ENCODE peak calls at places on chromosomes 16 and 17, in ten cellular contexts. One of them, this sample, is unnamed.
A peak's percentile ranks its signal among the peaks of the same experiment; 100 is the strongest.

GRCh38 chr17:9419932-9420453 is 155.6 kb downstream of the STX8 start:
- DNase-seq in endothelial cell of umbilical vein: no peak
- DNase-seq in effector memory CD4-positive, alpha-beta T cell: no peak
- DNase-seq in body of pancreas: no peak
- DNase-seq in tibial nerve: no peak
- DNase-seq in mammary epithelial cell: no peak
- DNase-seq in MM.1S: no peak
- DNase-seq in NT2/D1: no peak
- DNase-seq in heart right ventricle: no peak
- DNase-seq in cardiac muscle cell: no peak
- DNase-seq in this sample: no peak

GRCh38 chr17:9700754-9701476 is 55.6 kb downstream of the USP43 start:
- DNase-seq in body of pancreas: no peak
- DNase-seq in NT2/D1: no peak
- DNase-seq in cardiac muscle cell: no peak
- DNase-seq in tibial nerve: no peak
- DNase-seq in mammary epithelial cell: no peak
- DNase-seq in effector memory CD4-positive, alpha-beta T cell: no peak
- DNase-seq in heart right ventricle: no peak
- DNase-seq in endothelial cell of umbilical vein: no peak
- DNase-seq in MM.1S: no peak
- DNase-seq in this sample: no peak

GRCh38 chr17:40873255-40873654 is 6.2 kb upstream of the KRT12 start:
- DNase-seq in MM.1S: no peak
- DNase-seq in cardiac muscle cell: no peak
- DNase-seq in endothelial cell of umbilical vein: no peak
- DNase-seq in effector memory CD4-positive, alpha-beta T cell: no peak
- DNase-seq in heart right ventricle: no peak
- DNase-seq in body of pancreas: no peak
- DNase-seq in tibial nerve: no peak
- DNase-seq in NT2/D1: no peak
- DNase-seq in mammary epithelial cell: no peak
- DNase-seq in this sample: no peak

GRCh38 chr16:19749571-19750080 is 31.6 kb downstream of the IQCK start:
- DNase-seq in heart right ventricle: no peak
- DNase-seq in effector memory CD4-positive, alpha-beta T cell: no peak
- DNase-seq in cardiac muscle cell: no peak
- DNase-seq in mammary epithelial cell: no peak
- DNase-seq in endothelial cell of umbilical vein: peak; percentile 26
- DNase-seq in body of pancreas: no peak
- DNase-seq in NT2/D1: no peak
- DNase-seq in MM.1S: no peak
- DNase-seq in tibial nerve: no peak
- DNase-seq in this sample: no peak

GRCh38 chr17:50841949-50842354 is 6.6 kb downstream of the WFIKKN2 start:
- DNase-seq in effector memory CD4-positive, alpha-beta T cell: no peak
- DNase-seq in cardiac muscle cell: peak; percentile 78
- DNase-seq in tibial nerve: peak; percentile 81
- DNase-seq in endothelial cell of umbilical vein: peak; percentile 58
- DNase-seq in NT2/D1: peak; percentile 54
- DNase-seq in heart right ventricle: peak; percentile 71
- DNase-seq in body of pancreas: peak; percentile 76
- DNase-seq in MM.1S: peak; percentile 58
- DNase-seq in mammary epithelial cell: peak; percentile 51
- DNase-seq in this sample: peak; percentile 78

GRCh38 chr17:44304651-44305050 is 3.8 kb upstream of the RUNDC3A start:
- DNase-seq in MM.1S: no peak
- DNase-seq in heart right ventricle: no peak
- DNase-seq in endothelial cell of umbilical vein: no peak
- DNase-seq in effector memory CD4-positive, alpha-beta T cell: no peak
- DNase-seq in mammary epithelial cell: no peak
- DNase-seq in body of pancreas: no peak
- DNase-seq in NT2/D1: no peak
- DNase-seq in tibial nerve: no peak
- DNase-seq in cardiac muscle cell: no peak
- DNase-seq in this sample: no peak

GRCh38 chr16:11047939-11048500 is 103.7 kb downstream of the CLEC16A start:
- DNase-seq in effector memory CD4-positive, alpha-beta T cell: no peak
- DNase-seq in cardiac muscle cell: no peak
- DNase-seq in body of pancreas: no peak
- DNase-seq in heart right ventricle: no peak
- DNase-seq in tibial nerve: no peak
- DNase-seq in NT2/D1: no peak
- DNase-seq in MM.1S: no peak
- DNase-seq in endothelial cell of umbilical vein: no peak
- DNase-seq in mammary epithelial cell: no peak
- DNase-seq in this sample: no peak

GRCh38 chr17:49132699-49133364 is at the start of gene B4GALNT2:
- DNase-seq in heart right ventricle: no peak
- DNase-seq in tibial nerve: no peak
- DNase-seq in mammary epithelial cell: peak; percentile 17
- DNase-seq in body of pancreas: peak; percentile 38
- DNase-seq in cardiac muscle cell: no peak
- DNase-seq in endothelial cell of umbilical vein: no peak
- DNase-seq in NT2/D1: no peak
- DNase-seq in MM.1S: no peak
- DNase-seq in effector memory CD4-positive, alpha-beta T cell: no peak
- DNase-seq in this sample: peak; percentile 57

GRCh38 chr16:4915226-4915761 is 21.7 kb downstream of the PPL start:
- DNase-seq in cardiac muscle cell: peak; percentile 49
- DNase-seq in body of pancreas: no peak
- DNase-seq in NT2/D1: no peak
- DNase-seq in mammary epithelial cell: peak; percentile 92
- DNase-seq in tibial nerve: no peak
- DNase-seq in heart right ventricle: no peak
- DNase-seq in endothelial cell of umbilical vein: no peak
- DNase-seq in effector memory CD4-positive, alpha-beta T cell: no peak
- DNase-seq in MM.1S: no peak
- DNase-seq in this sample: no peak

GRCh38 chr17:43015579-43015978 is 6.6 kb downstream of the VAT1 start:
- DNase-seq in heart right ventricle: peak; percentile 83
- DNase-seq in mammary epithelial cell: no peak
- DNase-seq in body of pancreas: peak; percentile 27
- DNase-seq in endothelial cell of umbilical vein: peak; percentile 44
- DNase-seq in effector memory CD4-positive, alpha-beta T cell: no peak
- DNase-seq in cardiac muscle cell: no peak
- DNase-seq in NT2/D1: no peak
- DNase-seq in tibial nerve: no peak
- DNase-seq in MM.1S: no peak
- DNase-seq in this sample: no peak

GRCh38 chr17:82830249-82830661 is 9.6 kb downstream of the ZNF750 start:
- DNase-seq in tibial nerve: no peak
- DNase-seq in body of pancreas: peak; percentile 34
- DNase-seq in NT2/D1: no peak
- DNase-seq in MM.1S: no peak
- DNase-seq in effector memory CD4-positive, alpha-beta T cell: no peak
- DNase-seq in endothelial cell of umbilical vein: no peak
- DNase-seq in mammary epithelial cell: no peak
- DNase-seq in heart right ventricle: peak; percentile 81
- DNase-seq in cardiac muscle cell: peak; percentile 79
- DNase-seq in this sample: no peak

GRCh38 chr17:50764860-50765259 is 2.5 kb downstream of the ANKRD40CL start:
- DNase-seq in cardiac muscle cell: no peak
- DNase-seq in body of pancreas: no peak
- DNase-seq in MM.1S: no peak
- DNase-seq in tibial nerve: no peak
- DNase-seq in effector memory CD4-positive, alpha-beta T cell: no peak
- DNase-seq in NT2/D1: no peak
- DNase-seq in mammary epithelial cell: no peak
- DNase-seq in endothelial cell of umbilical vein: no peak
- DNase-seq in heart right ventricle: no peak
- DNase-seq in this sample: no peak

GRCh38 chr17:38510424-38511125 is 82.3 kb downstream of the ARHGAP23 start:
- DNase-seq in heart right ventricle: no peak
- DNase-seq in cardiac muscle cell: peak; percentile 50
- DNase-seq in MM.1S: no peak
- DNase-seq in mammary epithelial cell: no peak
- DNase-seq in effector memory CD4-positive, alpha-beta T cell: no peak
- DNase-seq in body of pancreas: no peak
- DNase-seq in endothelial cell of umbilical vein: no peak
- DNase-seq in NT2/D1: no peak
- DNase-seq in tibial nerve: no peak
- DNase-seq in this sample: no peak

GRCh38 chr17:4504188-4504587 is 5.5 kb downstream of the SPNS2 start:
- DNase-seq in tibial nerve: no peak
- DNase-seq in cardiac muscle cell: no peak
- DNase-seq in NT2/D1: no peak
- DNase-seq in mammary epithelial cell: no peak
- DNase-seq in endothelial cell of umbilical vein: no peak
- DNase-seq in effector memory CD4-positive, alpha-beta T cell: no peak
- DNase-seq in heart right ventricle: no peak
- DNase-seq in MM.1S: peak; percentile 41
- DNase-seq in body of pancreas: no peak
- DNase-seq in this sample: no peak

GRCh38 chr17:21287703-21288449 is 3.4 kb downstream of the MAP2K3 start:
- DNase-seq in body of pancreas: peak; percentile 99
- DNase-seq in mammary epithelial cell: peak; percentile 98
- DNase-seq in NT2/D1: no peak
- DNase-seq in MM.1S: peak; percentile 96
- DNase-seq in endothelial cell of umbilical vein: peak; percentile 97
- DNase-seq in heart right ventricle: peak; percentile 96
- DNase-seq in cardiac muscle cell: peak; percentile 97
- DNase-seq in tibial nerve: peak; percentile 88
- DNase-seq in effector memory CD4-positive, alpha-beta T cell: peak; percentile 97
- DNase-seq in this sample: peak; percentile 97

GRCh38 chr16:4772351-4772750 is 5.4 kb upstream of the ZNF500 start:
- DNase-seq in effector memory CD4-positive, alpha-beta T cell: no peak
- DNase-seq in cardiac muscle cell: no peak
- DNase-seq in NT2/D1: no peak
- DNase-seq in body of pancreas: no peak
- DNase-seq in heart right ventricle: no peak
- DNase-seq in MM.1S: no peak
- DNase-seq in endothelial cell of umbilical vein: no peak
- DNase-seq in mammary epithelial cell: no peak
- DNase-seq in tibial nerve: no peak
- DNase-seq in this sample: no peak

DNA sequence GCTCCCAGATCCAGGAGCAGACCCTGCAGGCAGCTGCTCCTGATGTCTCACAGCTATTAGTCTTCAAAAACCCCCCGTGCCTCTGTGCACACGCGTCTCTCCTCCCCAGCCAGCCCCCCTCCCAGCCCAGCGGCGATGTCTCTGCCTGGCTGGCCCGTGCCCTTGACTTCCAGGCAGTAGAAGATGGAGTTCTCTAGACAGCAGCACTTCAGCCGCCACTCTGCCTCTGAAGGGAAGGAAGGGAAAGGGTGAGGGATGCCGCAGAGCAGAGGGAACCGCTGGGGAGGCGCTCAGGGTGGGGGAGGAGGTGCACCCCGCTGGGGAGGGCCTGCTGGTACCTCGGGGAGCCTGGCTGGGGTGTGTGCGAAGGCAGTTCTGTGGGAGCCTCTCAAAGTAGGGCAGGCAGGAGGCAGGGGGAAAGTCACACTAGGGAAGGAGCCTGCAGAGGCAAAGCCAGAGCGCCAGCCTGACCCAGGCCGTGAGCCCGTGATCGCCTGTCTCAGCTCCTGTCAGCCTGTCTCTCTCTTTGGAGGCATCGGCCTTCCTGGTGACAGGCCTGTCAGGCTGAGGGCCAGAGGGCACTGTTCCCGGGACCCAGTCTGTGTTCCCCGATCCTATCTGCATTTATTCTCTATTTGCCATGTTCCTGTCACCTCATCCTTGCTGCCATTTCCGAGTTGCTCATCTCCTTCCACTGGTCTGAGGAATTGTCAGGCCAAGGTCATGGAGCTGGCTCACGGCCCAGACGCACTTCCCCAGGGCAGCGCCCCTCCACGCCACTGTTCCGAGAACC is 4.5 kb downstream of the PRCD start:
- DNase-seq in tibial nerve: no peak
- DNase-seq in MM.1S: no peak
- DNase-seq in cardiac muscle cell: no peak
- DNase-seq in endothelial cell of umbilical vein: no peak
- DNase-seq in body of pancreas: no peak
- DNase-seq in mammary epithelial cell: no peak
- DNase-seq in NT2/D1: no peak
- DNase-seq in heart right ventricle: peak; percentile 58
- DNase-seq in effector memory CD4-positive, alpha-beta T cell: no peak
- DNase-seq in this sample: no peak
- H3K4me1 ChIP-seq in tibial nerve: peaks cover 68% of the 10 kb centered on the region
- H3K4me1 ChIP-seq in MM.1S: no peaks in the 10 kb centered on the region
- H3K4me1 ChIP-seq in cardiac muscle cell: peaks cover 38% of the 10 kb centered on the region
- H3K4me1 ChIP-seq in endothelial cell of umbilical vein: peaks cover 10% of the 10 kb centered on the region
- H3K4me1 ChIP-seq in body of pancreas: peaks cover 65% of the 10 kb centered on the region
- H3K4me1 ChIP-seq in mammary epithelial cell: peaks cover 51% of the 10 kb centered on the region
- H3K4me1 ChIP-seq in NT2/D1: peaks cover 27% of the 10 kb centered on the region
- H3K4me1 ChIP-seq in heart right ventricle: peaks cover 53% of the 10 kb centered on the region
- H3K4me1 ChIP-seq in effector memory CD4-positive, alpha-beta T cell: peaks cover 10% of the 10 kb centered on the region
- H3K4me1 ChIP-seq in this sample: peaks cover 38% of the 10 kb centered on the region

GRCh38 chr16:89117239-89117974 is 23.8 kb downstream of the ACSF3 start:
- DNase-seq in NT2/D1: no peak
- DNase-seq in mammary epithelial cell: no peak
- DNase-seq in endothelial cell of umbilical vein: no peak
- DNase-seq in heart right ventricle: no peak
- DNase-seq in tibial nerve: no peak
- DNase-seq in effector memory CD4-positive, alpha-beta T cell: no peak
- DNase-seq in cardiac muscle cell: no peak
- DNase-seq in MM.1S: no peak
- DNase-seq in body of pancreas: peak; percentile 5
- DNase-seq in this sample: no peak
- H3K4me1 ChIP-seq in NT2/D1: peaks cover 38% of the 10 kb centered on the region
- H3K4me1 ChIP-seq in mammary epithelial cell: peaks cover 21% of the 10 kb centered on the region
- H3K4me1 ChIP-seq in endothelial cell of umbilical vein: no peaks in the 10 kb centered on the region
- H3K4me1 ChIP-seq in heart right ventricle: no peaks in the 10 kb centered on the region
- H3K4me1 ChIP-seq in tibial nerve: peaks cover 8% of the 10 kb centered on the region
- H3K4me1 ChIP-seq in effector memory CD4-positive, alpha-beta T cell: peaks cover 34% of the 10 kb centered on the region
- H3K4me1 ChIP-seq in cardiac muscle cell: no peaks in the 10 kb centered on the region
- H3K4me1 ChIP-seq in MM.1S: peaks cover 35% of the 10 kb centered on the region
- H3K4me1 ChIP-seq in body of pancreas: no peaks in the 10 kb centered on the region
- H3K4me1 ChIP-seq in this sample: peaks cover 17% of the 10 kb centered on the region

GRCh38 chr16:57387598-57388354 is 15.5 kb downstream of the CX3CL1 start:
- DNase-seq in body of pancreas: no peak
- DNase-seq in cardiac muscle cell: no peak
- DNase-seq in effector memory CD4-positive, alpha-beta T cell: no peak
- DNase-seq in heart right ventricle: no peak
- DNase-seq in NT2/D1: no peak
- DNase-seq in MM.1S: no peak
- DNase-seq in endothelial cell of umbilical vein: no peak
- DNase-seq in mammary epithelial cell: no peak
- DNase-seq in tibial nerve: no peak
- DNase-seq in this sample: no peak
- H3K4me1 ChIP-seq in body of pancreas: peaks cover 7% of the 10 kb centered on the region
- H3K4me1 ChIP-seq in cardiac muscle cell: no peaks in the 10 kb centered on the region
- H3K4me1 ChIP-seq in effector memory CD4-positive, alpha-beta T cell: no peaks in the 10 kb centered on the region
- H3K4me1 ChIP-seq in heart right ventricle: peaks cover 34% of the 10 kb centered on the region
- H3K4me1 ChIP-seq in NT2/D1: peaks cover 17% of the 10 kb centered on the region
- H3K4me1 ChIP-seq in MM.1S: no peaks in the 10 kb centered on the region
- H3K4me1 ChIP-seq in endothelial cell of umbilical vein: peaks cover 12% of the 10 kb centered on the region
- H3K4me1 ChIP-seq in mammary epithelial cell: peaks cover 7% of the 10 kb centered on the region
- H3K4me1 ChIP-seq in tibial nerve: peaks cover 41% of the 10 kb centered on the region
- H3K4me1 ChIP-seq in this sample: peaks cover 25% of the 10 kb centered on the region

DNA sequence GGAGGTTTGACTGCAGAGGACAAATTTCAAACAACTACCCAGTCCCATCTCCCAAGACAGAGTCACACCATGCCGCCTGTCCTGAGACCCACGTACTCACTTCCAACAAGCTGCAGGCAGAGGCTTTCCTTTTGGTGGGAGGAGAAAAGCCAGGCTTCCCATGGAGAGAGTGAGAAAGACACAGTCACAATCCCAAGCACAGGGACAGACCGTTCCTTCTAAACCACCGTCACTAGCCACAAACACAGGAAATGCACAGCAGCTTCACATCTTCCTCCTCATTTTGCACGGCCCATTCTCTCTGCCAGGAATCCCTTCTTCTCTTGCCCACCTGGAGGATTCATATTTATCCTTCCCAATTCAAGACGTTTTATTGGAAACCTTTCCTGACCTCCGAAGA is 87.8 kb downstream of the XYLT1 start:
- DNase-seq in MM.1S: no peak
- DNase-seq in endothelial cell of umbilical vein: no peak
- DNase-seq in mammary epithelial cell: no peak
- DNase-seq in body of pancreas: no peak
- DNase-seq in heart right ventricle: no peak
- DNase-seq in effector memory CD4-positive, alpha-beta T cell: no peak
- DNase-seq in NT2/D1: no peak
- DNase-seq in tibial nerve: no peak
- DNase-seq in cardiac muscle cell: no peak
- DNase-seq in this sample: no peak
- H3K4me1 ChIP-seq in MM.1S: peaks cover 15% of the 10 kb centered on the region
- H3K4me1 ChIP-seq in endothelial cell of umbilical vein: peaks cover 18% of the 10 kb centered on the region
- H3K4me1 ChIP-seq in mammary epithelial cell: no peaks in the 10 kb centered on the region
- H3K4me1 ChIP-seq in body of pancreas: peaks cover 24% of the 10 kb centered on the region
- H3K4me1 ChIP-seq in heart right ventricle: peaks cover 14% of the 10 kb centered on the region
- H3K4me1 ChIP-seq in effector memory CD4-positive, alpha-beta T cell: peaks cover 12% of the 10 kb centered on the region
- H3K4me1 ChIP-seq in NT2/D1: peaks cover 12% of the 10 kb centered on the region
- H3K4me1 ChIP-seq in tibial nerve: peaks cover 55% of the 10 kb centered on the region
- H3K4me1 ChIP-seq in cardiac muscle cell: peaks cover 86% of the 10 kb centered on the region
- H3K4me1 ChIP-seq in this sample: peaks cover 67% of the 10 kb centered on the region

This sample was measured in SJSA1.